ENCODE peak calls at places on chromosomes 12 and 14, in nine cellular contexts. Q, D, W, O, S, B, X, T and V are unnamed samples.

GRCh38 chr12:120104924-120105323 is 11.6 kb downstream of the RAB35 start:
- DNase-seq in Q (no peak), D (no peak), W (no peak), O (peak), S (no peak), B (no peak), X (no peak), T (no peak), V (no peak)

GRCh38 chr12:76220980-76221379 is 127.2 kb downstream of the BBS10 start:
- DNase-seq in Q (no peak), D (no peak), W (no peak), O (no peak), S (no peak), B (no peak), X (no peak), T (no peak), V (no peak)

GRCh38 chr12:95574799-95575452 is 23.6 kb upstream of the USP44 start:
- DNase-seq in Q (no peak), D (no peak), W (no peak), O (peak), S (no peak), B (no peak), X (peak), T (peak), V (no peak)

GRCh38 chr12:94263011-94263786 is 114.8 kb downstream of the PLXNC1 start:
- DNase-seq in Q (peak), D (peak), W (no peak), O (no peak), S (no peak), B (no peak), X (no peak), T (no peak), V (peak)

GRCh38 chr12:84601483-84601882 is 311.1 kb downstream of the SLC6A15 start:
- DNase-seq in Q (no peak), D (no peak), W (no peak), O (no peak), S (no peak), B (no peak), X (no peak), T (no peak), V (no peak)

GRCh38 chr14:60958146-60958545 is 22.7 kb downstream of the TRMT5 start:
- DNase-seq in Q (no peak), D (no peak), W (no peak), O (no peak), S (no peak), B (no peak), X (no peak), T (no peak), V (no peak)

GRCh38 chr12:123253606-123254459 is 17.8 kb downstream of the CDK2AP1 start:
- DNase-seq in Q (no peak), D (no peak), W (no peak), O (no peak), S (peak), B (no peak), X (no peak), T (no peak), V (no peak)

GRCh38 chr12:122944588-122944987 is 21.7 kb downstream of the ABCB9 start:
- DNase-seq in Q (no peak), D (no peak), W (peak), O (peak), S (peak), B (no peak), X (no peak), T (peak), V (no peak)

GRCh38 chr12:89309815-89310214 is 42.5 kb downstream of the DUSP6 start:
- DNase-seq in Q (no peak), D (no peak), W (no peak), O (no peak), S (no peak), B (no peak), X (no peak), T (no peak), V (no peak)

GRCh38 chr12:30090258-30090657 is 306.5 kb upstream of the TMTC1 start:
- DNase-seq in Q (no peak), D (no peak), W (no peak), O (no peak), S (no peak), B (no peak), X (no peak), T (no peak), V (no peak)

GRCh38 chr12:4591180-4591687 is 29.2 kb downstream of the DYRK4 start:
- DNase-seq in Q (no peak), D (no peak), W (no peak), O (no peak), S (no peak), B (no peak), X (no peak), T (no peak), V (no peak)

GRCh38 chr12:110256780-110257431 is 24.1 kb upstream of the ATP2A2 start:
- DNase-seq in Q (no peak), D (no peak), W (no peak), O (no peak), S (no peak), B (no peak), X (peak), T (no peak), V (no peak)

GRCh38 chr14:67241416-67242362 is at the start of gene PALS1:
- DNase-seq in Q (peak), D (no peak), W (no peak), O (peak), S (no peak), B (peak), X (peak), T (peak), V (no peak)